ENCODE peak calls at places on chromosomes 6 and 20, in six cellular contexts. G is NCI-H748 treated with DMSO at 0.1 percent for 48 hours; O is IMR-90; C is kidney epithelial cell; D is fibroblast of pulmonary artery; W is CD8-positive, alpha-beta memory T cell. V is an unnamed sample.

GRCh38 chr6:51719297-51719696 is 368.1 kb downstream of the PKHD1 start:
- DNase-seq in G (no peak), O (no peak), C (no peak), D (no peak), W (no peak), V (no peak)

GRCh38 chr6:129671442-129672344 is 38.3 kb downstream of the ARHGAP18 start:
- DNase-seq in G (no peak), O (no peak), C (no peak), D (no peak), W (peak; percentile 70), V (no peak)

GRCh38 chr6:89217308-89217999 is at the start of gene GABRR1:
- DNase-seq in G (no peak), O (no peak), C (no peak), D (no peak), W (no peak), V (no peak)

GRCh38 chr6:127131772-127132171 is 13.3 kb downstream of the RSPO3 start:
- DNase-seq in G (no peak), O (no peak), C (no peak), D (no peak), W (no peak), V (no peak)

GRCh38 chr20:10448270-10449156 is 13.4 kb downstream of the SLX4IP start:
- DNase-seq in G (no peak), O (peak; percentile 48), C (no peak), D (peak; percentile 33), W (no peak), V (no peak)

GRCh38 chr6:52157301-52157930 is 28.8 kb upstream of the IL17A start:
- DNase-seq in G (no peak), O (peak; percentile 3), C (peak; percentile 70), D (no peak), W (no peak), V (no peak)

GRCh38 chr6:99478483-99478882 is 36.7 kb downstream of the USP45 start:
- DNase-seq in G (no peak), O (no peak), C (no peak), D (no peak), W (no peak), V (no peak)

GRCh38 chr20:60718743-60719142 is 533.3 kb upstream of the CDH4 start:
- DNase-seq in G (no peak), O (no peak), C (no peak), D (no peak), W (no peak), V (no peak)

GRCh38 chr6:129835691-129836090 is 25.4 kb downstream of the TMEM244 start:
- DNase-seq in G (no peak), O (peak; percentile 79), C (no peak), D (no peak), W (no peak), V (no peak)

V was measured in effector CD8-positive, alpha-beta T cell.